ENCODE peak calls at places on chromosomes 12 and 14, in ten cellular contexts. I is non-pigmented ciliary epithelial cell; M is activated gamma-delta T cell treated with Interleukin-2 at 50 U/mL for 16 hours; E is CD8-positive, alpha-beta memory T cell; C is globus pallidus; S is RWPE2; L is M059J; H is lung microvascular endothelial cell; J is RPMI7951; Y is naive thymus-derived CD8-positive, alpha-beta T cell. A is an unnamed sample.
A peak's percentile ranks its signal among the peaks of the same experiment; 100 is the strongest.

GRCh38 chr14:91418387-91419043 is 895 bp upstream of the CCDC88C start:
- DNase-seq in I (no peak), M (peak; percentile 83), E (peak; percentile 87), C (peak; percentile 36), S (peak; percentile 76), L (peak; percentile 41), H (peak; percentile 63), J (peak; percentile 13), Y (peak; percentile 79), A (peak; percentile 47)

GRCh38 chr14:45177081-45177480 is 41.4 kb downstream of the FANCM start:
- DNase-seq in I (peak; percentile 74), M (no peak), E (no peak), C (no peak), S (no peak), L (no peak), H (peak; percentile 29), J (no peak), Y (no peak), A (no peak)

GRCh38 chr12:47095446-47096236 is 15.9 kb upstream of the AMIGO2 start:
- DNase-seq in I (peak; percentile 90), M (no peak), E (no peak), C (no peak), S (no peak), L (peak; percentile 91), H (peak; percentile 46), J (peak; percentile 80), Y (no peak), A (no peak)

GRCh38 chr12:33438890-33439586 is 581 bp downstream of the SYT10 start:
- DNase-seq in I (no peak), M (no peak), E (no peak), C (no peak), S (peak; percentile 36), L (no peak), H (no peak), J (peak; percentile 5), Y (no peak), A (peak; percentile 2)

GRCh38 chr12:14995583-14996425 is 23.0 kb downstream of the PDE6H start:
- DNase-seq in I (peak; percentile 32), M (no peak), E (no peak), C (peak; percentile 47), S (no peak), L (peak; percentile 70), H (peak; percentile 83), J (peak; percentile 50), Y (no peak), A (peak; percentile 77)

GRCh38 chr14:76760331-76761197 is 704 bp upstream of the VASH1 start:
- DNase-seq in I (no peak), M (no peak), E (no peak), C (no peak), S (peak; percentile 46), L (no peak), H (no peak), J (no peak), Y (no peak), A (no peak)

GRCh38 chr12:110577717-110578521 is 5.2 kb downstream of the PPTC7 start:
- DNase-seq in I (no peak), M (peak; percentile 17), E (peak; percentile 65), C (no peak), S (no peak), L (peak; percentile 94), H (peak; percentile 79), J (peak; percentile 82), Y (no peak), A (peak; percentile 59)

GRCh38 chr14:33039321-33039720 is 100.6 kb downstream of the NPAS3 start:
- DNase-seq in I (no peak), M (no peak), E (no peak), C (no peak), S (no peak), L (no peak), H (no peak), J (no peak), Y (no peak), A (no peak)

GRCh38 chr14:70692210-70692609 is 50.5 kb downstream of the TTC9 start:
- DNase-seq in I (no peak), M (no peak), E (no peak), C (peak; percentile 49), S (no peak), L (peak; percentile 25), H (no peak), J (peak; percentile 63), Y (no peak), A (no peak)

GRCh38 chr12:112430929-112431328 is 12.2 kb downstream of the PTPN11 start:
- DNase-seq in I (no peak), M (no peak), E (no peak), C (no peak), S (no peak), L (no peak), H (peak; percentile 7), J (no peak), Y (no peak), A (no peak)

GRCh38 chr12:3604750-3605638 is 114.0 kb downstream of the PRMT8 start:
- DNase-seq in I (no peak), M (no peak), E (no peak), C (peak; percentile 19), S (no peak), L (peak; percentile 17), H (peak; percentile 41), J (peak; percentile 60), Y (no peak), A (peak; percentile 35)

GRCh38 chr14:97262336-97262735 is 465.2 kb downstream of the VRK1 start:
- DNase-seq in I (no peak), M (no peak), E (no peak), C (no peak), S (no peak), L (no peak), H (no peak), J (no peak), Y (no peak), A (no peak)

GRCh38 chr12:108594-108993 is 42.0 kb downstream of the IQSEC3 start:
- DNase-seq in I (no peak), M (no peak), E (no peak), C (peak; percentile 17), S (no peak), L (peak; percentile 12), H (no peak), J (no peak), Y (no peak), A (no peak)

GRCh38 chr12:104624529-104624928 is 167.8 kb downstream of the CHST11 start:
- DNase-seq in I (no peak), M (no peak), E (no peak), C (no peak), S (no peak), L (no peak), H (no peak), J (no peak), Y (no peak), A (no peak)

GRCh38 chr12:39831587-39832315 is 212.1 kb upstream of the ABCD2 start:
- DNase-seq in I (peak; percentile 17), M (no peak), E (no peak), C (no peak), S (no peak), L (peak; percentile 11), H (peak; percentile 5), J (no peak), Y (no peak), A (no peak)

GRCh38 chr14:77707355-77707723 is 484 bp downstream of the ALKBH1 start:
- DNase-seq in I (no peak), M (no peak), E (peak; percentile 47), C (no peak), S (no peak), L (peak; percentile 57), H (peak; percentile 68), J (peak; percentile 47), Y (no peak), A (peak; percentile 54)

GRCh38 chr12:109497675-109498074 is 20.2 kb downstream of the UBE3B start:
- DNase-seq in I (peak; percentile 60), M (no peak), E (no peak), C (no peak), S (peak; percentile 80), L (peak; percentile 7), H (peak; percentile 40), J (no peak), Y (no peak), A (no peak)

GRCh38 chr12:42652048-42652447 is 62.5 kb upstream of the PRICKLE1 start:
- DNase-seq in I (no peak), M (no peak), E (no peak), C (no peak), S (no peak), L (peak; percentile 73), H (no peak), J (peak; percentile 34), Y (no peak), A (no peak)

GRCh38 chr14:103501921-103502669 is 20.5 kb downstream of the CKB start:
- DNase-seq in I (no peak), M (no peak), E (no peak), C (no peak), S (no peak), L (no peak), H (no peak), J (no peak), Y (no peak), A (no peak)

GRCh38 chr12:95548539-95549391 is 2.5 kb downstream of the USP44 start:
- DNase-seq in I (no peak), M (peak; percentile 38), E (peak; percentile 82), C (peak; percentile 53), S (no peak), L (no peak), H (no peak), J (no peak), Y (peak; percentile 70), A (peak; percentile 37)